ENCODE peak calls at places on chromosome 15, in six cellular contexts. Q is heart left ventricle, B is GM10248, M is foreskin fibroblast, S is fibroblast of pulmonary artery, W is neural crest cell. J is an unnamed sample.

GRCh38 chr15:70284438-70285214 is 186.9 kb upstream of the TLE3 start:
- DNase-seq in W (no peak), S (no peak), B (no peak), Q (no peak), M (no peak), J (no peak)

GRCh38 chr15:36130641-36131310 is 448.6 kb upstream of the CDIN1 start:
- DNase-seq in Q (no peak), B (no peak), M (peak), W (no peak), S (no peak), J (no peak)

GRCh38 chr15:52005748-52006701 is 13.0 kb upstream of the MAPK6 start:
- DNase-seq in B (peak), S (peak), M (peak), W (no peak), Q (no peak), J (peak)

GRCh38 chr15:101203607-101204006 is 48.2 kb downstream of the CHSY1 start:
- DNase-seq in W (no peak), S (no peak), M (no peak), Q (no peak), B (no peak), J (no peak)

GRCh38 chr15:23859008-23859407 is 171.9 kb upstream of the NDN start:
- DNase-seq in S (no peak), Q (no peak), W (no peak), M (no peak), B (no peak), J (no peak)

GRCh38 chr15:73190189-73190601 is 137.9 kb downstream of the NEO1 start:
- DNase-seq in B (no peak), S (peak), W (no peak), Q (no peak), M (peak), J (no peak)

GRCh38 chr15:64895285-64896065 is 16.2 kb upstream of the ANKDD1A start:
- DNase-seq in M (peak), W (no peak), B (peak), Q (no peak), S (peak), J (peak)

GRCh38 chr15:98706387-98706786 is 58.0 kb downstream of the IGF1R start:
- DNase-seq in W (no peak), S (no peak), B (no peak), M (no peak), Q (no peak), J (no peak)

GRCh38 chr15:100841426-100841825 is 38.2 kb upstream of the ALDH1A3 start:
- DNase-seq in W (no peak), Q (no peak), B (no peak), S (no peak), M (no peak), J (no peak)

GRCh38 chr15:58346361-58346760 is 85.4 kb upstream of the LIPC start:
- DNase-seq in S (peak), M (peak), W (no peak), Q (no peak), B (no peak), J (no peak)

GRCh38 chr15:42082832-42083604 is 11.3 kb downstream of the PLA2G4D start:
- DNase-seq in W (no peak), B (no peak), M (no peak), S (no peak), Q (no peak), J (no peak)

GRCh38 chr15:78811825-78812183 is 540 bp upstream of the ADAMTS7 start:
- DNase-seq in Q (no peak), B (no peak), W (no peak), M (no peak), S (peak), J (no peak)
- TF ChIP-seq CTCF in Q (no peak), B (no peak), W (no peak), M (no peak), S (no peak), J (no peak)

GRCh38 chr15:92997821-92998220 is 91.2 kb downstream of the RGMA start:
- DNase-seq in W (no peak), M (no peak), B (no peak), Q (no peak), S (no peak), J (no peak)

GRCh38 chr15:93005133-93005532 is 83.9 kb downstream of the RGMA start:
- DNase-seq in B (no peak), W (no peak), Q (no peak), M (no peak), S (no peak), J (no peak)

GRCh38 chr15:93001156-93001555 is 87.9 kb downstream of the RGMA start:
- DNase-seq in Q (no peak), M (no peak), W (no peak), B (no peak), S (no peak), J (no peak)

GRCh38 chr15:93001881-93002280 is 87.1 kb downstream of the RGMA start:
- DNase-seq in M (peak), Q (no peak), W (no peak), B (no peak), S (peak), J (no peak)
- TF ChIP-seq CTCF in M (no peak), Q (no peak), W (peak), B (no peak), S (no peak), J (no peak)

DNA sequence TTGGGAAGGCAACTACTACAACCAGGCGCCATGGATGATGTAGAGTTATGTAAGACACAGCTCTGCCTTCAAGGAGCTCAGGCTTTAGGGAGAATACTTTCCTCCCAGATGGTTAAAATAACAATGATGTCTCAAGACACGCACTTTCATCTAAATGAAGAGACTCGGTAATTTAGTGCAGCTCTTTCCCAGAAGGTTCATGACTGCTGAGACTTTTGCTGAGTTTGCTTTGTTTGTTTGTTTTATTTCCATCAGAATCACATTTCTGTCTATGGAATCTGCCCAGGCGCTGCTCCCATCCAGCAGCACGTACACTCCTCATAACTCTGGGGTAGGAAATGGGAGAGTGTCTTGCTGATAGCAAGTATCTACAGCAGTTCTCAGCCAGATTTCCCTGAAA is 33.9 kb upstream of the MEX3B start:
- DNase-seq in S (no peak), W (no peak), M (peak), B (no peak), Q (no peak), J (no peak)
- TF ChIP-seq CTCF in S (no peak), W (no peak), M (no peak), B (no peak), Q (no peak), J (no peak)

GRCh38 chr15:67521770-67522568 is 1.0 kb downstream of the C15orf61 start:
- DNase-seq in Q (no peak), W (no peak), M (peak), B (no peak), S (peak), J (no peak)
- TF ChIP-seq CTCF in Q (no peak), W (no peak), M (no peak), B (no peak), S (no peak), J (no peak)

GRCh38 chr15:62900071-62900812 is 142.3 kb upstream of the TPM1 start:
- DNase-seq in W (no peak), Q (no peak), S (no peak), M (peak), B (no peak), J (no peak)

GRCh38 chr15:62897634-62898033 is 144.9 kb upstream of the TPM1 start:
- DNase-seq in W (no peak), Q (no peak), M (no peak), S (no peak), B (no peak), J (no peak)

GRCh38 chr15:62896969-62897486 is 145.5 kb upstream of the TPM1 start:
- DNase-seq in W (no peak), M (peak), S (peak), Q (peak), B (no peak), J (no peak)

GRCh38 chr15:62901087-62901486 is 141.5 kb upstream of the TPM1 start:
- DNase-seq in W (no peak), B (no peak), S (no peak), Q (no peak), M (no peak), J (no peak)

DNA sequence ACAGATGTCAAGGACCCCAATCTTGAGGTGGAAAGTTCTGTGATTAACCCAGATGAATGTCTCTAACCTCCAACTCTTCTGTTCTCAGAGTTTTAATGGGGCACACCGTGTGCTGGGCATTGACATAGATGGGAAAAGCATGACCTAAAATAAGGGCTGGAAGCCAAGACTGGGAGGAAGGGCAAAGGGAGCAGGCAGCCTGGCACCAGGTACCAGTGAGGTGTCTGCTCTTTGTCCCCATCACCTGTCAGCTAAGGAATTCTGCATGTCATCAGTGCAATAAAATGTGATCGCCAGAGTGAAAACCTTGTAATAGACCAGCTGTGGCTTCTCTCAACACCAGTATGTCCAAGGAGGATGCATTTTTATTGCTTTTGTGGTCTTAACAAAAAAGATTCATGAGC is 143.5 kb upstream of the TPM1 start:
- DNase-seq in B (no peak), M (peak), S (no peak), Q (no peak), W (no peak), J (no peak)
- TF ChIP-seq CTCF in B (no peak), M (no peak), S (no peak), Q (no peak), W (no peak), J (no peak)

DNA sequence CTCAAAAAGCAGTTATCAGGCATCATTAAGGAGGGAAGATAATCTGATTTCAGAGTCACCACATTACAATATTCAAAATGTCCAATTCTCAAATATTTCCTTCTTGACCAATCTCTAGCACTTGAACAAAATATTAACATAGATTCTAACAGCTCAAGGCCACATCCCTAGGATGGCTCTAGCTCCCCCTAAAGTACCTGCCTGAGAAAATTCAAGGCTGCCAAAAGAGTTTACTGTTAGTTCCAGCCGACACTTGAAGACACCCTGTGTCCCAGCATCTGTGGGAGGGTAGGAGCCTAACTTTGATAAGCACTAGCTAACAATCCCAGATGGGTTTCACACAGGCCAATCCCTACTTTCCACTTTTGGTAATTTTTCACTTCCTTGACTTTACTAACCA is 10.4 kb downstream of the NSMCE3 start:
- DNase-seq in Q (no peak), B (no peak), S (no peak), M (no peak), W (no peak), J (no peak)
- TF ChIP-seq CTCF in Q (no peak), B (no peak), S (no peak), M (no peak), W (no peak), J (no peak)

DNA sequence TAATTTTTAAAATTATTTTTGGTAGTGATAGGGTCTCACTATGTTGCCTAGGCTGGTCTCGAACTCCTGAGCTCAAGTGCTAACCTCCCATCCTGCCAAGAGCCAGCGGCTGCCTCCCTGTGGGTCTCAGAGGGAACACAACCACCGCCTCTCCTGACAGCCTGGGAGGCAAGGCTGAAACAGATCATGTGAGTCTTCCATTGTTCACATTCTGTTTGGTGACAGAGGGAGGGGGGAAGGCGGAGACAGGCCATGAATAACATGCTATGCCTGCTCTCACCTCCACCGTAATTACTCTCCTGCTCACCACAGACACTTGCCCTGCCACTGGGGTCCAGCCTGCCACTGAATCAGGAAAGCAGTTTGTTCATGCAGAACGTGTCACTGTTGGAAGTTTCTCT is 78.3 kb upstream of the RASGRF1 start:
- DNase-seq in Q (no peak), W (no peak), M (peak), S (peak), B (no peak), J (no peak)
- TF ChIP-seq CTCF in Q (no peak), W (peak), M (no peak), S (peak), B (no peak), J (no peak)

J was measured in GM20000.